ENCODE peak calls at places on chromosome 10, in seven cellular contexts. F is fibroblast of mammary gland, A is A549, J is AG09319, Y is brain microvascular endothelial cell, P is fibroblast of the aortic adventitia, T is AG10803. D is an unnamed sample.

GRCh38 chr10:16436367-16436757 is 448 bp upstream of the PTER start:
- DNase-seq in Y (no peak), J (no peak), P (no peak), T (peak), F (peak), A (no peak), D (no peak)

GRCh38 chr10:129744896-129745750 is 219.0 kb downstream of the EBF3 start:
- DNase-seq in J (no peak), P (no peak), T (no peak), F (no peak), A (no peak), Y (no peak), D (no peak)

GRCh38 chr10:132881186-132881920 is 61.0 kb downstream of the CFAP46 start:
- DNase-seq in T (no peak), F (no peak), J (no peak), P (no peak), A (no peak), Y (no peak), D (no peak)

GRCh38 chr10:60460058-60460457 is 70.4 kb upstream of the ANK3 start:
- DNase-seq in Y (no peak), A (no peak), F (no peak), J (no peak), T (no peak), P (no peak), D (no peak)

GRCh38 chr10:1380075-1380793 is 324.0 kb downstream of the WDR37 start:
- DNase-seq in J (no peak), F (no peak), T (no peak), P (no peak), A (no peak), Y (no peak), D (no peak)

GRCh38 chr10:60114765-60115586 is 208.6 kb upstream of the CCDC6 start:
- DNase-seq in A (peak), J (peak), P (peak), T (peak), Y (peak), F (peak), D (peak)

GRCh38 chr10:104337985-104338735 is at the start of gene ITPRIP:
- DNase-seq in P (peak), Y (peak), F (peak), A (peak), J (no peak), T (peak), D (peak)

GRCh38 chr10:36676321-36677169 is 448.9 kb upstream of the ANKRD30A start:
- DNase-seq in T (peak), P (peak), A (no peak), J (no peak), Y (peak), F (peak), D (no peak)

GRCh38 chr10:21526184-21526951 is 886 bp upstream of the SKIDA1 start:
- DNase-seq in A (peak), P (peak), J (no peak), T (peak), F (peak), Y (peak), D (peak)

GRCh38 chr10:113735913-113736312 is 15.6 kb upstream of the PLEKHS1 start:
- DNase-seq in P (no peak), Y (no peak), J (no peak), F (peak), A (peak), T (no peak), D (no peak)

GRCh38 chr10:24642921-24643678 is 80.6 kb downstream of the ARHGAP21 start:
- DNase-seq in Y (peak), P (peak), A (peak), J (peak), T (peak), F (peak), D (peak)

GRCh38 chr10:98920807-98921206 is 314.8 kb downstream of the HPSE2 start:
- DNase-seq in F (peak), J (no peak), P (no peak), Y (peak), T (no peak), A (no peak), D (peak)

GRCh38 chr10:123488436-123488835 is 177.7 kb upstream of the GPR26 start:
- DNase-seq in Y (no peak), J (no peak), A (no peak), P (no peak), F (no peak), T (no peak), D (no peak)

GRCh38 chr10:113151178-113151577 is 201.1 kb downstream of the TCF7L2 start:
- DNase-seq in A (no peak), P (no peak), J (no peak), Y (no peak), F (no peak), T (no peak), D (no peak)

GRCh38 chr10:3091346-3091787 is 24.0 kb downstream of the PFKP start:
- DNase-seq in F (peak), T (peak), P (peak), Y (peak), J (no peak), A (peak), D (peak)

GRCh38 chr10:4332764-4333473 is 493.1 kb upstream of the AKR1E2 start:
- DNase-seq in F (no peak), J (no peak), A (no peak), Y (no peak), T (no peak), P (no peak), D (no peak)

GRCh38 chr10:10533417-10533816 is 484.3 kb upstream of the CELF2 start:
- DNase-seq in T (no peak), F (peak), Y (no peak), P (no peak), J (no peak), A (no peak), D (no peak)

GRCh38 chr10:80473096-80473657 is 19.1 kb downstream of the TSPAN14 start:
- DNase-seq in F (no peak), P (no peak), T (no peak), J (no peak), A (no peak), Y (no peak), D (no peak)

GRCh38 chr10:86972613-86973380 is 4.5 kb downstream of the ADIRF start:
- DNase-seq in F (no peak), A (no peak), P (no peak), J (no peak), T (no peak), Y (no peak), D (no peak)

GRCh38 chr10:110735620-110736027 is 91.5 kb downstream of the RBM20 start:
- DNase-seq in F (no peak), A (no peak), P (no peak), J (no peak), T (no peak), Y (no peak), D (no peak)

GRCh38 chr10:27950165-27950564 is 48.7 kb downstream of the ODAD2 start:
- DNase-seq in A (no peak), J (no peak), P (no peak), Y (no peak), F (no peak), T (no peak), D (no peak)

GRCh38 chr10:4733150-4733842 is 92.7 kb upstream of the AKR1E2 start:
- DNase-seq in Y (no peak), F (no peak), P (no peak), J (no peak), T (no peak), A (peak), D (no peak)

GRCh38 chr10:22433875-22434274 is 88.6 kb downstream of the SPAG6 start:
- DNase-seq in Y (peak), P (peak), T (peak), F (peak), A (peak), J (peak), D (peak)

GRCh38 chr10:5391780-5392179 is 12.8 kb downstream of the TUBAL3 start:
- DNase-seq in A (no peak), T (no peak), F (no peak), P (no peak), J (no peak), Y (no peak), D (no peak)

GRCh38 chr10:98404571-98405396 is 10.2 kb downstream of the PYROXD2 start:
- DNase-seq in A (peak), Y (no peak), F (peak), P (peak), J (no peak), T (peak), D (peak)

GRCh38 chr10:27743736-27744477 is 1.7 kb downstream of the MKX start:
- DNase-seq in J (no peak), Y (no peak), P (no peak), A (peak), T (peak), F (no peak), D (no peak)

GRCh38 chr10:22309180-22310000 is 6.8 kb upstream of the COMMD3 start:
- DNase-seq in P (no peak), F (no peak), A (no peak), Y (no peak), J (no peak), T (no peak), D (no peak)

GRCh38 chr10:131569851-131570715 is 258.6 kb upstream of the TCERG1L start:
- DNase-seq in F (no peak), T (no peak), Y (no peak), P (no peak), A (no peak), J (no peak), D (no peak)

GRCh38 chr10:86518781-86519180 is 2.8 kb downstream of the WAPL start:
- DNase-seq in F (no peak), T (no peak), J (no peak), A (no peak), P (no peak), Y (no peak), D (no peak)

GRCh38 chr10:21737061-21737460 is 203.0 kb downstream of the MLLT10 start:
- DNase-seq in Y (no peak), T (no peak), P (no peak), J (no peak), A (no peak), F (no peak), D (no peak)

GRCh38 chr10:122368502-122369254 is 5.8 kb upstream of the PLEKHA1 start:
- DNase-seq in J (no peak), T (no peak), A (no peak), P (peak), Y (no peak), F (no peak), D (no peak)

GRCh38 chr10:109961181-109962001 is 38.1 kb upstream of the XPNPEP1 start:
- DNase-seq in P (peak), A (no peak), F (peak), J (no peak), Y (peak), T (no peak), D (no peak)

GRCh38 chr10:105071980-105072379 is 430.9 kb downstream of the SORCS3 start:
- DNase-seq in P (no peak), Y (no peak), A (no peak), F (no peak), J (no peak), T (no peak), D (no peak)

GRCh38 chr10:5963591-5963990 is 13.8 kb downstream of the IL15RA start:
- DNase-seq in T (no peak), Y (no peak), A (no peak), P (no peak), J (no peak), F (no peak), D (no peak)

GRCh38 chr10:35898722-35899485 is 256.8 kb upstream of the FZD8 start:
- DNase-seq in F (no peak), T (no peak), A (no peak), Y (no peak), J (no peak), P (no peak), D (no peak)

GRCh38 chr10:115141254-115141653 is 48.1 kb downstream of the ATRNL1 start:
- DNase-seq in F (peak), T (peak), J (no peak), Y (no peak), A (peak), P (peak), D (peak)

GRCh38 chr10:107561136-107561650 is 396.7 kb upstream of the SORCS1 start:
- DNase-seq in F (no peak), J (no peak), Y (no peak), P (no peak), T (peak), A (no peak), D (no peak)

GRCh38 chr10:21173433-21173963 is 276.4 kb upstream of the NEBL start:
- DNase-seq in F (no peak), Y (no peak), T (no peak), P (no peak), A (no peak), J (no peak), D (no peak)

GRCh38 chr10:118615888-118616287 is 20.4 kb upstream of the PRLHR start:
- DNase-seq in F (peak), T (peak), P (no peak), A (no peak), Y (peak), J (no peak), D (no peak)
- TF ChIP-seq CTCF in F (no peak), T (peak), P (peak), A (no peak), Y (peak), J (no peak), D (peak)

DNA sequence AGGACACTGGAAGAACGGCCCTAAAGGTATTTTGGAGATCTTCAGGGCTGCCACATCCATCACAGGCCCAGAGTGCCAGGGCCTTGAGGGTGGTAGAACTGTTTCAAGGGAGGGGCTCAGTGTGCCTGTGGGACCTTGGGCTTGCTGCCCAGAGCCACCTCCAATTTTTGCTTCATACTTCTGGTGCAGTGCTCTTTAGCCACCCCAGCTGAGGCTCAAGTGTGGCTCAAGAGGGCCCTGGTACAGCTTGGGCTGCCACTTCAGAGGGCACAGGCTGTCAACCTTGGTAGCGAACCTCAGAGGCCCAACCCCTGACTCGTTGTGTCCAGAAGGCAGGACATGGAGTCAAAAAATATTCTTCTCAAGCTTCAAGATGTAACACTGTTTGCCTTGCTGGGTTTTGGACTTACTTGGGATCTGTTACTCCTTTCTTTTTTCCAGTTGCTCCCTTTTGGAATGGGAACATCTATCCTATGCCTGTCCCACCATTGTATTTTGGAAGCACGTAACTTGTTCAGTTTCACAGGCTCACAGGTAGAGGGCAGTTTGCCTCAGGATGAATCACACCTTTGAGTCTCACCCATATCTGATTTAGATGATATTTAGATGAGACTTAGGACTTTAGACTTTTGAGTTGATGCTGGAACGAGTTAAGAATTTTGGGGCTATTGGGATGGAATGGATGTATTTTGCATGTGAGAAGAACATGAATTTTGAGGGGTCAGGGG is 224.8 kb downstream of the RPS24 start:
- DNase-seq in P (no peak), T (no peak), Y (no peak), F (no peak), A (peak), J (no peak), D (no peak)
- TF ChIP-seq CTCF in P (no peak), T (no peak), Y (no peak), F (no peak), A (no peak), J (no peak), D (peak)

GRCh38 chr10:71888623-71889387 is 37.8 kb upstream of the PSAP start:
- DNase-seq in J (peak), F (peak), T (peak), A (peak), P (peak), Y (peak), D (peak)
- TF ChIP-seq CTCF in J (no peak), F (no peak), T (peak), A (peak), P (peak), Y (no peak), D (peak)

DNA sequence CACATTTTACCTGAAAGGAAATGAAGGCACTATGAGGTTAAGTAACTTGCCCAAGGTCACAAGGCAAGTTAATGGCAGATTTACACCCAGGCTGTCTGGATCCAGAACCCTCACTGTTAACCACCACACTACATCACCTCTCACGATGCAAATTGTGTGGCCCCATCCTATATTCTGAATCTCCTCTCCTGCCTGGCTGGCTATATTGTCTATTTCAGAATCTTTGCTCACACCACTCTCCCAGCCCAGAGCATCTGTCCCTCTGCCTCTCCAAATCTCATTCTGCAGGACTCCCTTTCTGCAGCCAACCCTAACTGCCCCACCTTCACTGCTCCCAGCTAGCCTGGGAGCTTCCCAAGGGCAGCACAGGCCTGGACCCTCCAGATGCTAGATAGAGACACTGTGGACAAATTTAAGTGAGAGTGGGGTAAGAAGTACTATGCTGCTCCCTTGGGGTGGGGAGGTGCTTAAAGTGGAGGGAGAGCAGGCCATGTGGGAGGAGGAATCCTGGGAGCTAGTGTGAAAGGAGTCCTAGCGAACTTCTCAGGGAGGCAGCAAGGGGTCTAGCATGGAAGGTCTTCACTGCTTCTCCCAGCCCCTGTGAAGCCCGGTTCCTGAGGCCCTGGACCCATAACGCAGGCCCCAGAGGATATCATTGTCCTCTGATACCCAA is 786 bp downstream of the CUEDC2 start:
- DNase-seq in Y (no peak), J (no peak), F (peak), P (peak), T (peak), A (peak), D (no peak)
- TF ChIP-seq CTCF in Y (peak), J (no peak), F (no peak), P (peak), T (no peak), A (no peak), D (no peak)

DNA sequence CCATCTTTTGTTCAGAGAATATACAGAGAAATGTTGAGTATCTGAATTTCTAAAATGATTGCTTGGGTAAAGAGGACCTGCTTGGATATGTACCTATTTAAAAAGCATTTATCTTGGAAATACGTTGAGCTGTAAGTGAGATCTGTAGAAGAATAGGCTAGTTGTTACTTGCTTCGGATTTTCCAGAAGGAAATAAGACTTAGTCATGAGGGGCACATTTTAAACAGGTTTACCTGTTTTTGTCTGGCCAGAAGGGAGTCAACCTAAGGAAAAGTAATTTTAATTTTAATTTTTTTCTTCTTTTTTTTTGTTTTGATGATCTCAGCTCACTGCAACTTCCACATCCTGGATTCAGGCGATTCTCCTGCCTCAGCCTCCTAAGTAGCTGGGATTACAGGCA is 136.4 kb downstream of the PLXDC2 start:
- DNase-seq in T (no peak), F (no peak), J (no peak), Y (no peak), P (no peak), A (no peak), D (no peak)
- TF ChIP-seq CTCF in T (no peak), F (no peak), J (no peak), Y (no peak), P (no peak), A (no peak), D (no peak)

DNA sequence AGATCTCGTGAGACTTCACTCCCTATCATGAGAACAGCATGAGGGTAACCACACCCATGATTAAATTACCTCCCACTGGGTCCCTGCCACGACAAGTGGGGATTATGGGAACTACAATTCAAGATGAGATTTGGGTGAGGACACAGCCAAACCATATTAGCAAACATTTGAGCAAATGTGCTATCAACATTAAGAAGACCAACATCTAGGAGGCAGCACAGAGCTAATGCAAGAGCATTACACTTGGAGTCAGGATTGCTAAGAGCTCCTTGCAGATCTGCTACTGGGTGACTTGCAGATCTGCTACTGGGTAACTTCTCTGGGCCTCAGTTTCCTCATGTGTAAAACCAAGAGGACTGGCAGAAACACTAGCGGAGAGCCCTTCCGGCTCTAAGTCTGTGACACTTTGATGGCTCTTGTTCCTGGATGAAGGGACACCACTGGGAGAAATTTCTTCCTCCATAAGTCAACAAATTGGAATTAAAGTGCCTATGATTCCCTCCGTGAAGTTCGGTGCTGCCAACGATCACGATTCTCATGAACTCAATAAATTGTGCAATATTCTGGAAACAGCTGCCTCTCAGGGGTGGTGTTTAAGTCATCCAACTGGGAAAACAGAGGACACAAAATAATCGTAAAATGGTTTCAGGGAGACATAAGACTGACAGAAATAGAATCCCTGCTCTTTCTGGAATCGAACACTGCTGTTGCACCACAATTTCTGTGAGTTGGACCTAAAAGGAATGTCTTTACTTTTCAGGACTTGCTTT is 115.8 kb upstream of the ITGB1 start:
- DNase-seq in P (peak), J (no peak), T (peak), A (peak), F (peak), Y (no peak), D (no peak)
- TF ChIP-seq CTCF in P (peak), J (no peak), T (peak), A (no peak), F (peak), Y (no peak), D (peak)

DNA sequence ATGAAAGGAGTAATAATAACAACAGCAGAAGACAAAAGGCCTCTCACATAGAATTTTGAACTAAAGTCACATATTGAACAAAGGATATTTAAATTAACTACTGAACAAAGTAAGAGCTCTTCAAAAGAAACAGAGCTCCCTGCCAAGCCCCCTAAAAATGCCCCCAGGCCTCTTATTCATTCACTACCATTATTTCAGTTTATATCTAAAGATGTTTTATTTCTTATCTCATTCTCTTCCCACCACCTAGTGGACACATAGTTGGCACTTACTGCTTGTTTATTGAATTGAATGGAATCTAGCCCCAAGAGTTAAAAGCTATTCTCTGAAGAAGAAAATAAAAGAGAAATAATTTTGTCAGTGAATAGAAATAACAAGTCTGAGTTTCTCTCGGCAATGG is 37.4 kb downstream of the VCL start:
- DNase-seq in A (no peak), F (no peak), T (no peak), Y (no peak), J (no peak), P (peak), D (no peak)
- TF ChIP-seq CTCF in A (peak), F (peak), T (peak), Y (peak), J (peak), P (peak), D (peak)